ENCODE peak calls at places on chromosomes 5 and 9, in eight cellular contexts. W is GM23338, M is SK-N-SH, S is neural crest cell, J is fibroblast of the aortic adventitia, N is MM.1S, U is mesothelial cell of epicardium, G is suprapubic skin. V is an unnamed sample.

GRCh38 chr5:42059291-42059690 is 134.2 kb downstream of the FBXO4 start:
- DNase-seq in M (no peak), N (no peak), S (no peak), U (no peak), W (no peak), J (no peak), G (no peak), V (no peak)

GRCh38 chr5:74095871-74096270 is 469.9 kb downstream of the ARHGEF28 start:
- DNase-seq in W (no peak), U (no peak), M (no peak), G (no peak), N (no peak), S (no peak), J (no peak), V (no peak)

GRCh38 chr9:105950448-105950847 is 256.1 kb downstream of the TMEM38B start:
- DNase-seq in G (no peak), M (no peak), N (no peak), W (no peak), J (no peak), S (no peak), U (no peak), V (no peak)

GRCh38 chr9:36576866-36577265 is 4.2 kb downstream of the MELK start:
- DNase-seq in N (no peak), S (no peak), U (no peak), J (peak; percentile 35), G (no peak), W (no peak), M (no peak), V (no peak)

GRCh38 chr9:16103613-16104012 is 550.8 kb downstream of the CCDC171 start:
- DNase-seq in W (no peak), U (no peak), S (peak; percentile 15), J (no peak), M (no peak), N (no peak), G (no peak), V (no peak)

GRCh38 chr5:96752341-96753016 is 55.3 kb downstream of the ERAP1 start:
- DNase-seq in U (no peak), J (peak; percentile 86), S (peak; percentile 58), M (peak; percentile 19), W (peak; percentile 85), N (peak; percentile 66), G (no peak), V (peak; percentile 36)

GRCh38 chr5:179768326-179769085 is 25.3 kb upstream of the LTC4S start:
- DNase-seq in S (no peak), U (no peak), M (peak; percentile 34), J (no peak), W (peak; percentile 69), N (no peak), G (no peak), V (no peak)

GRCh38 chr9:99173570-99174504 is 47.9 kb downstream of the ALG2 start:
- DNase-seq in M (no peak), G (no peak), S (no peak), J (no peak), N (no peak), U (no peak), W (no peak), V (peak; percentile 42)

GRCh38 chr9:8447618-8448017 is 648.0 kb upstream of the DMAC1 start:
- DNase-seq in W (peak; percentile 17), N (no peak), G (no peak), S (no peak), M (no peak), J (no peak), U (no peak), V (no peak)

GRCh38 chr9:112869917-112870316 is 20.8 kb downstream of the SLC46A2 start:
- DNase-seq in S (no peak), U (no peak), J (no peak), W (no peak), M (no peak), G (no peak), N (no peak), V (no peak)

GRCh38 chr9:81717061-81717746 is 27.9 kb upstream of the TLE1 start:
- DNase-seq in U (no peak), W (peak; percentile 38), J (no peak), G (no peak), S (no peak), M (no peak), N (no peak), V (no peak)

GRCh38 chr5:56088967-56089829 is 94.4 kb upstream of the IL6ST start:
- DNase-seq in N (no peak), W (no peak), U (no peak), J (peak; percentile 95), G (no peak), M (no peak), S (no peak), V (peak; percentile 74)

GRCh38 chr9:81653240-81653639 is 36.1 kb downstream of the TLE1 start:
- DNase-seq in W (no peak), U (no peak), M (no peak), J (peak; percentile 27), G (no peak), S (no peak), N (no peak), V (no peak)

DNA sequence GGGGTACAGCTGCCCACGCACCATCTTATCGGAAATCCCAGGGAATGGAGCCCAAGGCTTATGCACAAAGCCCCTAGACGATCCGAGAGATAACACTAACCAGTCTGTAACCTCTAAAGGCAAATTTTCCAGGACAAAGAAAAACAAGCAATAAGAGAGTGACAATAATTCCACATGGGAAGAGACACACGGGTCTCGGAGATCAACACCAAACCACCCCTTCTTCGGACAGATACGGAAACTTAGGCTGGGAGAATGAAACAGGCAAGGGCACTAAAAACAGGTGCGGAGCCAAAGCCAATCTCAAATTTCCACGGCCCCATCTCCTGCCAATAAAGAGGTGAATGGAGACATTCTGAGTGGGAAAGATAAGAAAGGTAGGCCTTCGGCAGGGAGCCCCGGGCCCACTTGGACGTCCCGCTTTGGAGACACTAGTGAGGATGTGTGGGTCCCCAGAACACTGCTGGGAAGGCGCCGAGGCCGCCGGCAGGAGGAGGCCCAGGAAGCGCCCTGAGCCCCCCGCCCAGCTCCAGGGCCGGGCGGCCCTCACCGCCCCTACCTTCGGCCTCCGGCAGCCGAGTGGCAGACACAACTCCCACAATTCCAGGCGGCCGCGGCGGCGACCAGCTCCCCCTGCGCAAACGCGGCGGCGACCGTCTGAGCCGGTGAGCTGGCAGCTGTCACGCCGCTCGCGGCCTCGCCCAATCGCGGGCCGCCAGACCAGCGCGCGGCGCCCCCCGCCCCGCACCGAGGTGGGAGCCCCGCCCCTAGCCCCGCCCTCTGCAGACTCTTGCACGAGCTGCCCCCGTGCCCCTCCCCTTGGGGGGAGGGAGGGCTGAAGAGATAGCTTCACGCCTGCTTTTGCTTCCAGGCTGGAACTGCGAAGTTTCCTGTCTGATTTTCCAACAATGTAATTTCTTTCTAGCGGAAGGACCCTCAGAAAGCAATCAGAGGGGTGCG is at the start of gene SIL1:
- DNase-seq in M (peak; percentile 98), G (peak; percentile 97), N (peak; percentile 96), U (peak; percentile 91), W (peak; percentile 96), S (peak; percentile 92), J (peak; percentile 88), V (peak; percentile 97)
- TF ChIP-seq CTCF in M (no peak), G (no peak), N (no peak), U (no peak), W (no peak), S (no peak), J (no peak), V (no peak)

DNA sequence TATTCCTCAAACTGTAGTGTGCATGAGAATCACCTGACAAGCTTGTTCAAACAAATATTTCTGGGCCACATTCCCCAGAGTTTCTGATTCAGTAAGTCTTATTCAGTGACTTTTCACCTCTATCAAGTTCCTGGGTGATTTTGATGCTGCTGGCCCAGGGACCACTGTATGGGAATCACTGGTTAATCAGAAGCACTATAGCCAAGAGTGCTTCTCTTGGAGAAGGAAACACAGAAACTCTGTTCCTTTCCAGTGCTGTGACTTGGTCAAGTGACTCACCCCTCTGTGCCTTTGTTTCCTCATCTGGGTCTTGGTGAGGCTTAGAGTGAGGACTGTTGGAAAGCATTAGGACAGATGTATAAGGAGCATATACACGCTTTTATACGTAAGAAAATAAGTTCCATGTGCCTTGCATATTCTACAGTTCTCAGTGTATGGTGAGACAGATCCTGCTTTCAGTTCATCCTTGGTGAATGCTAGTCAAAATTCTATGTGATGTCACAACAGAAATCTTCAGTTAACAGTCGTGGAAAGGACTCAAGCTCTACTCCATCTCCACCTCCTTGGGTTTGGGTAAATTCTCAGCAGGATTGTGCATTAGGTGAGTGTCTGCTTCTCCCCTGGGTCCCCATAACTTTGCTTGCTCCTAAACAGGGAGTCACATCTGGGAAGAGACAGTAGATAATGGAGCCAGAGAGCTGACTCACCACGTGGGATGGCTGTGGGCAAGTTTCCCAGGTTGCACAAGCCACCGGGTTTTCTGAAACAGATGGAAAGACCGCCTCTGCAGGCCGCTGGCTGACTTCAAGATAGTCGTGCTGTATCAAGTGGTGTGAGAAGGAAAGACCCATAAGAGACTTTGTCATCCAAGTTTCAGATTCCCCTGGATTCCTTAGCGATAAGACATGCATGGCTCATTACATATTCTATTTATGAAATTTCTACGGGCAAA is 117.0 kb downstream of the NXNL2 start:
- DNase-seq in N (no peak), G (peak; percentile 94), M (no peak), U (peak; percentile 52), W (no peak), S (no peak), J (peak; percentile 99), V (no peak)
- TF ChIP-seq CTCF in N (no peak), G (no peak), M (peak; percentile 43), U (no peak), W (no peak), S (no peak), J (peak; percentile 53), V (no peak)

DNA sequence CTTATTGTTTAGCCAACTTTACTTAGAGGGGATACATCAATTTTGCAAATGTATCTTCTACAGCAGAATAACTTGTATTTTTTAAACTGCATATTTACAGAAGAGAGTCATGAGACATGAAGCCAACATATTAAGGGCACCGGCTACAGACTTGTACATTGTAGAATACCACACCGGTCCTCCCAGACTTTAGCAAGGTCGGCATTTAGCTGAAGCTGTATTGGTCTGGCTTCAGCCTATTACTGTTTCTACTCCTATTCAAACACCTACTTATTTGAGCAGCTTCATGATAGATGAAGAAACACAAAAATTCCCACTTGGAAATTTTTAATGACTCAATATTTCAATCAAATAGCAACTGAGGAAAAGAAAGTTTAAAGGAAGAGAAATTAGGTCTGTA is 33.0 kb downstream of the NR3C1 start:
- DNase-seq in U (no peak), G (no peak), W (no peak), J (no peak), S (no peak), M (no peak), N (no peak), V (no peak)
- TF ChIP-seq CTCF in U (no peak), G (no peak), W (no peak), J (no peak), S (no peak), M (no peak), N (no peak), V (no peak)

DNA sequence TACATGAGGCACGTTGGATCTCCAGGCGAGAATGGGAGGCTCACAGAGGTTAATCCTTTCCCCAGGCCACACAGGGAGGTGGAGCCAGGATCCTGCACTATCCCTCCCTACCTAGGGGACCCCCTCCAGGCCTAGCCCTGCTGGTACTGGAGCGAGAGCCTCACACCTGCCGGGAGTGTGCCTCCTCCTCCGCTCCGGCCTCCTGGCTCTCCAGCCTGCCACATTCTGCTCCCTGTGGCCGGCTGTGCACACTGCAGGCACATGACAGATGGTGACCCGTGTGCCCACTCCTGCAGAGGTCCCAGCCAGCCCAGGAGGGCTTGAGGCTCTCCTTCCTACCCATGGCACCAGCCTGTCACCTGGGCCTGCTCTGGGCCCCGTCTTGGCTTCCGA is 93.4 kb downstream of the RXRA start:
- DNase-seq in J (no peak), G (no peak), M (peak; percentile 83), S (no peak), W (peak; percentile 74), U (no peak), N (no peak), V (no peak)
- TF ChIP-seq CTCF in J (no peak), G (no peak), M (peak; percentile 34), S (peak; percentile 54), W (peak; percentile 54), U (peak; percentile 42), N (peak; percentile 21), V (peak; percentile 28)